ENCODE peak calls at places on chromosome 2, in nine cellular contexts. T, W, I, M, K, L, V, D and G are unnamed samples.
A peak's percentile ranks its signal among the peaks of the same experiment; 100 is the strongest.

GRCh38 chr2:186696804-186697203 is 2.9 kb downstream of the FAM171B start:
- DNase-seq in M (no peak), L (no peak), T (no peak), D (no peak), V (no peak), I (no peak), K (no peak), W (no peak), G (no peak)

GRCh38 chr2:159230145-159230877 is 56.2 kb downstream of the WDSUB1 start:
- DNase-seq in L (no peak), T (no peak), K (no peak), D (no peak), I (no peak), M (no peak), V (no peak), W (no peak), G (no peak)

GRCh38 chr2:2187196-2187595 is 143.9 kb downstream of the MYT1L start:
- DNase-seq in W (no peak), K (peak; percentile 94), I (no peak), V (no peak), D (no peak), L (no peak), M (no peak), T (no peak), G (no peak)

GRCh38 chr2:150101947-150102346 is 385.5 kb downstream of the RND3 start:
- DNase-seq in D (no peak), M (no peak), K (no peak), W (no peak), L (no peak), I (no peak), V (no peak), T (no peak), G (no peak)

GRCh38 chr2:88537640-88538039 is 85.1 kb upstream of the FOXI3 start:
- DNase-seq in I (peak; percentile 29), K (no peak), T (no peak), V (no peak), D (no peak), M (no peak), L (no peak), W (no peak), G (no peak)

GRCh38 chr2:237674731-237675276 is 47.4 kb downstream of the LRRFIP1 start:
- DNase-seq in D (peak; percentile 82), I (peak; percentile 74), K (peak; percentile 37), L (no peak), W (no peak), T (peak; percentile 38), V (peak; percentile 81), M (no peak), G (peak; percentile 12)

GRCh38 chr2:30867385-30867784 is 60.1 kb upstream of the CAPN13 start:
- DNase-seq in L (no peak), K (no peak), M (no peak), D (no peak), I (no peak), W (no peak), T (no peak), V (no peak), G (no peak)

GRCh38 chr2:227127236-227127635 is 36.8 kb downstream of the COL4A4 start:
- DNase-seq in I (no peak), V (no peak), L (no peak), M (no peak), T (no peak), W (no peak), K (peak; percentile 51), D (no peak), G (no peak)

GRCh38 chr2:27071990-27072830 is 756 bp upstream of the OST4 start:
- DNase-seq in W (peak; percentile 70), V (peak; percentile 70), M (no peak), T (peak; percentile 27), D (no peak), I (peak; percentile 74), L (no peak), K (peak; percentile 26), G (no peak)

GRCh38 chr2:219228745-219229374 is 576 bp downstream of the ATG9A start:
- DNase-seq in M (no peak), T (no peak), V (no peak), L (no peak), K (no peak), I (peak; percentile 93), W (no peak), D (no peak), G (peak; percentile 68)